ENCODE peak calls at places on chromosomes 3 and 15, in five cellular contexts. One of them, this sample, is unnamed.

GRCh38 chr3:13657660-13658435 is 108.9 kb downstream of the FBLN2 start:
- DNase-seq in AG09309: no peak
- DNase-seq in AG09319: no peak
- DNase-seq in NCI-H2107: peak; percentile 21
- DNase-seq in activated effector memory CD4-positive, alpha-beta T cell treated with anti-CD3 and anti-CD28 coated beads, Interleukin-2, amount 50 U/mL, for 16 hours: peak; percentile 85
- DNase-seq in this sample: no peak

GRCh38 chr3:38587548-38588131 is 61.8 kb downstream of the SCN5A start:
- DNase-seq in activated effector memory CD4-positive, alpha-beta T cell treated with anti-CD3 and anti-CD28 coated beads, Interleukin-2, amount 50 U/mL, for 16 hours: peak; percentile 51
- DNase-seq in NCI-H2107: no peak
- DNase-seq in AG09309: no peak
- DNase-seq in AG09319: no peak
- DNase-seq in this sample: no peak

GRCh38 chr3:182490601-182491485 is 302.5 kb upstream of the ATP11B start:
- DNase-seq in activated effector memory CD4-positive, alpha-beta T cell treated with anti-CD3 and anti-CD28 coated beads, Interleukin-2, amount 50 U/mL, for 16 hours: no peak
- DNase-seq in AG09319: no peak
- DNase-seq in AG09309: no peak
- DNase-seq in NCI-H2107: peak; percentile 92
- DNase-seq in this sample: no peak

GRCh38 chr3:113532698-113533533 is 561 bp downstream of the SIDT1 start:
- DNase-seq in AG09309: no peak
- DNase-seq in activated effector memory CD4-positive, alpha-beta T cell treated with anti-CD3 and anti-CD28 coated beads, Interleukin-2, amount 50 U/mL, for 16 hours: peak; percentile 83
- DNase-seq in AG09319: no peak
- DNase-seq in NCI-H2107: peak; percentile 21
- DNase-seq in this sample: no peak

GRCh38 chr3:43455233-43455632 is 166.6 kb downstream of the ANO10 start:
- DNase-seq in AG09309: no peak
- DNase-seq in NCI-H2107: no peak
- DNase-seq in activated effector memory CD4-positive, alpha-beta T cell treated with anti-CD3 and anti-CD28 coated beads, Interleukin-2, amount 50 U/mL, for 16 hours: no peak
- DNase-seq in AG09319: peak; percentile 15
- DNase-seq in this sample: peak; percentile 4

GRCh38 chr3:12993623-12994356 is 79.4 kb downstream of the IQSEC1 start:
- DNase-seq in AG09309: no peak
- DNase-seq in activated effector memory CD4-positive, alpha-beta T cell treated with anti-CD3 and anti-CD28 coated beads, Interleukin-2, amount 50 U/mL, for 16 hours: peak; percentile 70
- DNase-seq in NCI-H2107: no peak
- DNase-seq in AG09319: no peak
- DNase-seq in this sample: no peak

GRCh38 chr15:59180946-59181345 is 25.7 kb upstream of the LDHAL6B start:
- DNase-seq in NCI-H2107: no peak
- DNase-seq in AG09319: no peak
- DNase-seq in activated effector memory CD4-positive, alpha-beta T cell treated with anti-CD3 and anti-CD28 coated beads, Interleukin-2, amount 50 U/mL, for 16 hours: no peak
- DNase-seq in AG09309: no peak
- DNase-seq in this sample: no peak

GRCh38 chr3:101890716-101891115 is 41.4 kb downstream of the NFKBIZ start:
- DNase-seq in activated effector memory CD4-positive, alpha-beta T cell treated with anti-CD3 and anti-CD28 coated beads, Interleukin-2, amount 50 U/mL, for 16 hours: no peak
- DNase-seq in AG09309: no peak
- DNase-seq in NCI-H2107: no peak
- DNase-seq in AG09319: no peak
- DNase-seq in this sample: peak; percentile 69

GRCh38 chr15:92930061-92930460 is 29.9 kb downstream of the CHD2 start:
- DNase-seq in NCI-H2107: no peak
- DNase-seq in activated effector memory CD4-positive, alpha-beta T cell treated with anti-CD3 and anti-CD28 coated beads, Interleukin-2, amount 50 U/mL, for 16 hours: no peak
- DNase-seq in AG09319: no peak
- DNase-seq in AG09309: no peak
- DNase-seq in this sample: no peak

GRCh38 chr3:188527389-188527788 is 373.4 kb downstream of the LPP start:
- DNase-seq in NCI-H2107: no peak
- DNase-seq in activated effector memory CD4-positive, alpha-beta T cell treated with anti-CD3 and anti-CD28 coated beads, Interleukin-2, amount 50 U/mL, for 16 hours: no peak
- DNase-seq in AG09319: no peak
- DNase-seq in AG09309: no peak
- DNase-seq in this sample: no peak

GRCh38 chr3:124775776-124776336 is 45.6 kb downstream of the UMPS start:
- DNase-seq in AG09309: no peak
- DNase-seq in AG09319: no peak
- DNase-seq in activated effector memory CD4-positive, alpha-beta T cell treated with anti-CD3 and anti-CD28 coated beads, Interleukin-2, amount 50 U/mL, for 16 hours: no peak
- DNase-seq in NCI-H2107: no peak
- DNase-seq in this sample: no peak

GRCh38 chr3:71313844-71314243 is 269.7 kb downstream of the FOXP1 start:
- DNase-seq in AG09319: no peak
- DNase-seq in AG09309: no peak
- DNase-seq in NCI-H2107: no peak
- DNase-seq in activated effector memory CD4-positive, alpha-beta T cell treated with anti-CD3 and anti-CD28 coated beads, Interleukin-2, amount 50 U/mL, for 16 hours: no peak
- DNase-seq in this sample: no peak

GRCh38 chr15:29822685-29823459 is 604 bp upstream of the TJP1 start:
- DNase-seq in AG09309: no peak
- DNase-seq in activated effector memory CD4-positive, alpha-beta T cell treated with anti-CD3 and anti-CD28 coated beads, Interleukin-2, amount 50 U/mL, for 16 hours: no peak
- DNase-seq in NCI-H2107: no peak
- DNase-seq in AG09319: peak; percentile 14
- DNase-seq in this sample: peak; percentile 36

GRCh38 chr3:183300996-183301562 is 48.0 kb downstream of the B3GNT5 start:
- DNase-seq in AG09309: no peak
- DNase-seq in activated effector memory CD4-positive, alpha-beta T cell treated with anti-CD3 and anti-CD28 coated beads, Interleukin-2, amount 50 U/mL, for 16 hours: no peak
- DNase-seq in NCI-H2107: no peak
- DNase-seq in AG09319: no peak
- DNase-seq in this sample: peak; percentile 49

GRCh38 chr15:98727115-98728040 is 79.0 kb downstream of the IGF1R start:
- DNase-seq in NCI-H2107: no peak
- DNase-seq in activated effector memory CD4-positive, alpha-beta T cell treated with anti-CD3 and anti-CD28 coated beads, Interleukin-2, amount 50 U/mL, for 16 hours: no peak
- DNase-seq in AG09309: peak; percentile 78
- DNase-seq in AG09319: peak; percentile 76
- DNase-seq in this sample: peak; percentile 65

GRCh38 chr3:108088697-108089096 is 2.1 kb downstream of the CD47 start:
- DNase-seq in activated effector memory CD4-positive, alpha-beta T cell treated with anti-CD3 and anti-CD28 coated beads, Interleukin-2, amount 50 U/mL, for 16 hours: peak; percentile 70
- DNase-seq in NCI-H2107: no peak
- DNase-seq in AG09309: no peak
- DNase-seq in AG09319: no peak
- DNase-seq in this sample: no peak

GRCh38 chr3:15501126-15501525 is 20.4 kb downstream of the COLQ start:
- DNase-seq in NCI-H2107: no peak
- DNase-seq in AG09309: no peak
- DNase-seq in AG09319: no peak
- DNase-seq in activated effector memory CD4-positive, alpha-beta T cell treated with anti-CD3 and anti-CD28 coated beads, Interleukin-2, amount 50 U/mL, for 16 hours: peak; percentile 31
- DNase-seq in this sample: no peak

GRCh38 chr3:171317133-171317532 is 143.1 kb downstream of the TNIK start:
- DNase-seq in AG09309: no peak
- DNase-seq in activated effector memory CD4-positive, alpha-beta T cell treated with anti-CD3 and anti-CD28 coated beads, Interleukin-2, amount 50 U/mL, for 16 hours: no peak
- DNase-seq in AG09319: no peak
- DNase-seq in NCI-H2107: no peak
- DNase-seq in this sample: no peak

GRCh38 chr3:177211503-177212277 is 14.4 kb upstream of the TBL1XR1 start:
- DNase-seq in AG09309: no peak
- DNase-seq in activated effector memory CD4-positive, alpha-beta T cell treated with anti-CD3 and anti-CD28 coated beads, Interleukin-2, amount 50 U/mL, for 16 hours: no peak
- DNase-seq in NCI-H2107: peak; percentile 74
- DNase-seq in AG09319: no peak
- DNase-seq in this sample: no peak

GRCh38 chr3:72306800-72307341 is 521.9 kb upstream of the PROK2 start:
- DNase-seq in NCI-H2107: peak; percentile 58
- DNase-seq in activated effector memory CD4-positive, alpha-beta T cell treated with anti-CD3 and anti-CD28 coated beads, Interleukin-2, amount 50 U/mL, for 16 hours: no peak
- DNase-seq in AG09309: no peak
- DNase-seq in AG09319: peak; percentile 12
- DNase-seq in this sample: no peak

GRCh38 chr3:141578197-141578596 is 91.4 kb downstream of the RASA2 start:
- DNase-seq in NCI-H2107: no peak
- DNase-seq in activated effector memory CD4-positive, alpha-beta T cell treated with anti-CD3 and anti-CD28 coated beads, Interleukin-2, amount 50 U/mL, for 16 hours: no peak
- DNase-seq in AG09309: no peak
- DNase-seq in AG09319: no peak
- DNase-seq in this sample: no peak

GRCh38 chr3:152287898-152288576 is 19.3 kb downstream of the MBNL1 start:
- DNase-seq in activated effector memory CD4-positive, alpha-beta T cell treated with anti-CD3 and anti-CD28 coated beads, Interleukin-2, amount 50 U/mL, for 16 hours: no peak
- DNase-seq in NCI-H2107: no peak
- DNase-seq in AG09309: no peak
- DNase-seq in AG09319: no peak
- DNase-seq in this sample: no peak

GRCh38 chr3:194637541-194638400 is 4.6 kb upstream of the TMEM44 start:
- DNase-seq in AG09309: no peak
- DNase-seq in activated effector memory CD4-positive, alpha-beta T cell treated with anti-CD3 and anti-CD28 coated beads, Interleukin-2, amount 50 U/mL, for 16 hours: no peak
- DNase-seq in AG09319: no peak
- DNase-seq in NCI-H2107: no peak
- DNase-seq in this sample: no peak

GRCh38 chr3:108718454-108718853 is 38.8 kb downstream of the RETNLB start:
- DNase-seq in NCI-H2107: no peak
- DNase-seq in AG09309: no peak
- DNase-seq in activated effector memory CD4-positive, alpha-beta T cell treated with anti-CD3 and anti-CD28 coated beads, Interleukin-2, amount 50 U/mL, for 16 hours: no peak
- DNase-seq in AG09319: no peak
- DNase-seq in this sample: no peak

GRCh38 chr3:122294365-122294764 is 30.7 kb upstream of the CSTA start:
- DNase-seq in AG09319: no peak
- DNase-seq in activated effector memory CD4-positive, alpha-beta T cell treated with anti-CD3 and anti-CD28 coated beads, Interleukin-2, amount 50 U/mL, for 16 hours: no peak
- DNase-seq in NCI-H2107: no peak
- DNase-seq in AG09309: no peak
- DNase-seq in this sample: no peak

GRCh38 chr15:42138968-42139386 is 17.5 kb downstream of the PLA2G4F start:
- DNase-seq in NCI-H2107: no peak
- DNase-seq in AG09309: no peak
- DNase-seq in AG09319: no peak
- DNase-seq in activated effector memory CD4-positive, alpha-beta T cell treated with anti-CD3 and anti-CD28 coated beads, Interleukin-2, amount 50 U/mL, for 16 hours: no peak
- DNase-seq in this sample: no peak

GRCh38 chr3:134197681-134198261 is 52.9 kb downstream of the RYK start:
- DNase-seq in AG09309: peak; percentile 53
- DNase-seq in AG09319: peak; percentile 19
- DNase-seq in NCI-H2107: no peak
- DNase-seq in activated effector memory CD4-positive, alpha-beta T cell treated with anti-CD3 and anti-CD28 coated beads, Interleukin-2, amount 50 U/mL, for 16 hours: no peak
- DNase-seq in this sample: peak; percentile 24

GRCh38 chr3:127544151-127544805 is 46.3 kb downstream of the TPRA1 start:
- DNase-seq in NCI-H2107: peak; percentile 68
- DNase-seq in AG09309: peak; percentile 18
- DNase-seq in AG09319: no peak
- DNase-seq in activated effector memory CD4-positive, alpha-beta T cell treated with anti-CD3 and anti-CD28 coated beads, Interleukin-2, amount 50 U/mL, for 16 hours: peak; percentile 87
- DNase-seq in this sample: peak; percentile 7

GRCh38 chr15:45123397-45123796 is 6.3 kb downstream of the DUOXA1 start:
- DNase-seq in AG09309: no peak
- DNase-seq in NCI-H2107: no peak
- DNase-seq in AG09319: no peak
- DNase-seq in activated effector memory CD4-positive, alpha-beta T cell treated with anti-CD3 and anti-CD28 coated beads, Interleukin-2, amount 50 U/mL, for 16 hours: no peak
- DNase-seq in this sample: no peak

GRCh38 chr15:53837263-53837662 is 77.8 kb upstream of the WDR72 start:
- DNase-seq in NCI-H2107: peak; percentile 66
- DNase-seq in AG09309: no peak
- DNase-seq in activated effector memory CD4-positive, alpha-beta T cell treated with anti-CD3 and anti-CD28 coated beads, Interleukin-2, amount 50 U/mL, for 16 hours: no peak
- DNase-seq in AG09319: no peak
- DNase-seq in this sample: no peak

GRCh38 chr3:41711656-41712055 is 250.2 kb downstream of the ULK4 start:
- DNase-seq in AG09319: no peak
- DNase-seq in activated effector memory CD4-positive, alpha-beta T cell treated with anti-CD3 and anti-CD28 coated beads, Interleukin-2, amount 50 U/mL, for 16 hours: no peak
- DNase-seq in AG09309: peak; percentile 20
- DNase-seq in NCI-H2107: no peak
- DNase-seq in this sample: peak; percentile 49

GRCh38 chr3:133610031-133610430 is 36.5 kb downstream of the CDV3 start:
- DNase-seq in AG09319: no peak
- DNase-seq in NCI-H2107: no peak
- DNase-seq in activated effector memory CD4-positive, alpha-beta T cell treated with anti-CD3 and anti-CD28 coated beads, Interleukin-2, amount 50 U/mL, for 16 hours: no peak
- DNase-seq in AG09309: no peak
- DNase-seq in this sample: no peak

GRCh38 chr3:4889896-4890295 is 89.3 kb upstream of the BHLHE40 start:
- DNase-seq in NCI-H2107: no peak
- DNase-seq in AG09319: no peak
- DNase-seq in activated effector memory CD4-positive, alpha-beta T cell treated with anti-CD3 and anti-CD28 coated beads, Interleukin-2, amount 50 U/mL, for 16 hours: no peak
- DNase-seq in AG09309: no peak
- DNase-seq in this sample: no peak

GRCh38 chr15:62648954-62649353 is 393.6 kb upstream of the TPM1 start:
- DNase-seq in activated effector memory CD4-positive, alpha-beta T cell treated with anti-CD3 and anti-CD28 coated beads, Interleukin-2, amount 50 U/mL, for 16 hours: no peak
- DNase-seq in AG09309: no peak
- DNase-seq in NCI-H2107: no peak
- DNase-seq in AG09319: no peak
- DNase-seq in this sample: no peak

GRCh38 chr15:60894347-60894746 is 334.8 kb downstream of the RORA start:
- DNase-seq in NCI-H2107: no peak
- DNase-seq in AG09319: no peak
- DNase-seq in AG09309: no peak
- DNase-seq in activated effector memory CD4-positive, alpha-beta T cell treated with anti-CD3 and anti-CD28 coated beads, Interleukin-2, amount 50 U/mL, for 16 hours: no peak
- DNase-seq in this sample: no peak

GRCh38 chr15:60326824-60327654 is 70.7 kb downstream of the ANXA2 start:
- DNase-seq in AG09319: no peak
- DNase-seq in activated effector memory CD4-positive, alpha-beta T cell treated with anti-CD3 and anti-CD28 coated beads, Interleukin-2, amount 50 U/mL, for 16 hours: no peak
- DNase-seq in AG09309: peak; percentile 21
- DNase-seq in NCI-H2107: peak; percentile 8
- DNase-seq in this sample: no peak

This sample was measured in AG04449.